ENCODE peak calls at places on chromosome 10, in four cellular contexts. R is HepG2, K is GM12865, Z is kidney epithelial cell. T is an unnamed sample.

GRCh38 chr10:126270116-126270515 is 118.2 kb downstream of the ADAM12 start:
- DNase-seq in R (no peak), K (no peak), Z (peak; percentile 85), T (no peak)

GRCh38 chr10:23157239-23157661 is 34.9 kb upstream of the PTF1A start:
- DNase-seq in R (no peak), K (peak; percentile 69), Z (no peak), T (no peak)

GRCh38 chr10:103845983-103846382 is 9.4 kb downstream of the SH3PXD2A start:
- DNase-seq in R (no peak), K (peak; percentile 22), Z (no peak), T (no peak)

GRCh38 chr10:101828734-101829551 is 10.7 kb upstream of the OGA start:
- DNase-seq in R (no peak), K (no peak), Z (no peak), T (no peak)

GRCh38 chr10:114658175-114658574 is at the start of gene ABLIM1:
- DNase-seq in R (no peak), K (no peak), Z (no peak), T (no peak)

GRCh38 chr10:48249004-48249762 is 25.3 kb downstream of the FRMPD2 start:
- DNase-seq in R (no peak), K (no peak), Z (no peak), T (peak; percentile 64)

GRCh38 chr10:33353334-33353733 is 18.9 kb upstream of the NRP1 start:
- DNase-seq in R (no peak), K (no peak), Z (no peak), T (no peak)

GRCh38 chr10:78924319-78925003 is 144.3 kb upstream of the ZMIZ1 start:
- DNase-seq in R (no peak), K (no peak), Z (no peak), T (no peak)

GRCh38 chr10:48670978-48671913 is 13.4 kb upstream of the WDFY4 start:
- DNase-seq in R (no peak), K (peak; percentile 94), Z (no peak), T (no peak)

GRCh38 chr10:71753091-71753959 is 20.0 kb downstream of the VSIR start:
- DNase-seq in R (peak; percentile 81), K (no peak), Z (no peak), T (peak; percentile 79)

GRCh38 chr10:67046507-67046906 is 120.7 kb downstream of the LRRTM3 start:
- DNase-seq in R (no peak), K (no peak), Z (no peak), T (no peak)

GRCh38 chr10:91422915-91423314 is 12.8 kb downstream of the HECTD2 start:
- DNase-seq in R (no peak), K (no peak), Z (no peak), T (no peak)

GRCh38 chr10:85789125-85789524 is 577.5 kb downstream of the GRID1 start:
- DNase-seq in R (no peak), K (no peak), Z (no peak), T (no peak)

GRCh38 chr10:21413268-21413667 is 112.2 kb downstream of the SKIDA1 start:
- DNase-seq in R (no peak), K (no peak), Z (no peak), T (peak; percentile 1)

GRCh38 chr10:25573281-25573680 is 360.7 kb upstream of the MYO3A start:
- DNase-seq in R (no peak), K (no peak), Z (no peak), T (no peak)

GRCh38 chr10:62238880-62239279 is 29.8 kb downstream of the RTKN2 start:
- DNase-seq in R (no peak), K (no peak), Z (no peak), T (no peak)

GRCh38 chr10:38119038-38119437 is 24.9 kb downstream of the ZNF37A start:
- DNase-seq in R (no peak), K (no peak), Z (no peak), T (no peak)

GRCh38 chr10:49781247-49781646 is 19.1 kb upstream of the OGDHL start:
- DNase-seq in R (no peak), K (no peak), Z (no peak), T (no peak)

GRCh38 chr10:52423369-52423768 is 109.3 kb downstream of the DKK1 start:
- DNase-seq in R (no peak), K (no peak), Z (no peak), T (no peak)

GRCh38 chr10:78459639-78460037 is 426.0 kb downstream of the RPS24 start:
- DNase-seq in R (no peak), K (no peak), Z (no peak), T (no peak)

GRCh38 chr10:127524869-127525268 is 24.2 kb upstream of the NPS start:
- DNase-seq in R (no peak), K (no peak), Z (no peak), T (no peak)

GRCh38 chr10:71761105-71761511 is 12.2 kb downstream of the VSIR start:
- DNase-seq in R (no peak), K (no peak), Z (no peak), T (no peak)

GRCh38 chr10:8233832-8234259 is 179.4 kb downstream of the GATA3 start:
- DNase-seq in R (no peak), K (no peak), Z (no peak), T (no peak)

GRCh38 chr10:121668336-121669009 is 70.2 kb upstream of the FGFR2 start:
- DNase-seq in R (no peak), K (no peak), Z (no peak), T (peak; percentile 46)

GRCh38 chr10:58412502-58412961 is 27.3 kb downstream of the TFAM start:
- DNase-seq in R (peak; percentile 30), K (no peak), Z (peak; percentile 88), T (no peak)
- TF ChIP-seq CTCF in R (peak; percentile 39), K (no peak), Z (peak; percentile 23), T (no peak)

DNA sequence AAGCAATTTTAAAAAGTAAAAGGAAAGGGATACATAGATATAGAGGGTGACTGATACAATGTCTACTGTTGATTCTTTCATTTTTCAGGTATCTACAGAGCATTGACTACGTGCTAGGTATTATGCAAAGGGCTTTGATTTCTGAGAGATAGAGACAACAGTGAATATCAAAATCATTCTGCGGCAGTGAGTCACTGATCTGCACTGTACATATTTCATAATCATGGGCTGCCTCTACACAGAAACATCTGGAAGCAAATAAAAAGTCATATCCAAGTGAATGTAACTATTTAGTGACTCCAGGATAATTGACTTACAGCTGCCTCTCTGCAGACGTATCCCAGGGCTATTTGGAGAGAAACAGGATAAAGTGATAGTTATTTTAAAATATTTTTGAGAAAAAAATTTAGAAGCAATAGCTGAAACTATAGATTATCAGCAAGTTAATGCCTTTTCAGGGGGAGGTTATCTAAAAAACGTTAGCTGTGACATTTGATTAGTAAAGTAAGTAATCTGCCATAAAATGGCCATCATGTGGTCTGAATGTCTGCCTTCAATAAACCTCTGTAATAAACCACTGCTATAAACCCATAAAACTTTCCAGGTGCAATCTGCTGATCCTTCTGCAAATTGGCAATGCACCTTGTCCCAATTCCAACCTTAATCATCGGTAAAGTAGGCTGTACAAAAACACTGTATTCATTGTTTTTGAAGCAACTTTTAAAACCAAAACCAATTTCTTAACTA is 43.7 kb downstream of the CPXM2 start:
- DNase-seq in R (no peak), K (no peak), Z (no peak), T (no peak)
- H3K4me3 ChIP-seq in R (no peak overlapping the region), K (no peak overlapping the region), Z (no peak overlapping the region), T (no peak overlapping the region)

GRCh38 chr10:69087600-69088470 is at the start of gene SRGN:
- DNase-seq in R (no peak), K (peak; percentile 95), Z (no peak), T (peak; percentile 90)
- TF ChIP-seq CTCF in R (no peak), K (no peak), Z (no peak), T (no peak)

GRCh38 chr10:43410345-43410744 is 1.4 kb upstream of the HNRNPF start:
- DNase-seq in R (no peak), K (no peak), Z (no peak), T (no peak)
- H3K4me3 ChIP-seq in R (no peak overlapping the region), K (peak overlapping the region; percentile 14), Z (no peak overlapping the region), T (no peak overlapping the region)

GRCh38 chr10:14093735-14094484 is 236.8 kb downstream of the FRMD4A start:
- DNase-seq in R (no peak), K (peak; percentile 13), Z (no peak), T (no peak)
- TF ChIP-seq CTCF in R (no peak), K (peak; percentile 8), Z (peak; percentile 54), T (no peak)

DNA sequence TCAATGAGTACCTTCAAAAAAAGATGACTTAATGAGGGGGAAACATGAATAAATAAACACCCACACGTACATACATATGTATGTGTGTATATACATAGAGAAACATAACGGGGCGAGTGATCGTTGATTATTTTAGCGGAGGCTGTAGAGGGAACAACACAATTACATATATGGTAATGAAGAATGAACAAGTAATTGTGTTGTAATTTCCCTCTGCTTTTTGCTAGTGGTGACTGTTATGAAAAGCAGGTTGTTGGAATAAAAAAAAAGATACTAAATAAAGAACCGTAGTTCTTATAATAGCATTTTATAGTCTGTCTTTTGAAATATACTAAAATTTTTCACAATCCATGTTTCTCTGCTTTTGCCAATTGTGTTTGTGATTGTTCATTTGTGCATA is 63.3 kb downstream of the CACNB2 start:
- DNase-seq in R (no peak), K (no peak), Z (no peak), T (no peak)
- H3K4me3 ChIP-seq in R (no peak overlapping the region), K (no peak overlapping the region), Z (no peak overlapping the region), T (no peak overlapping the region)

GRCh38 chr10:99859585-99859984 is 77.1 kb downstream of the ABCC2 start:
- DNase-seq in R (peak; percentile 52), K (peak; percentile 48), Z (no peak), T (no peak)
- TF ChIP-seq CTCF in R (peak; percentile 73), K (peak; percentile 41), Z (peak; percentile 48), T (no peak)

GRCh38 chr10:112812571-112812970 is 137.5 kb upstream of the TCF7L2 start:
- DNase-seq in R (no peak), K (no peak), Z (no peak), T (no peak)

GRCh38 chr10:112810651-112811215 is 139.3 kb upstream of the TCF7L2 start:
- DNase-seq in R (no peak), K (no peak), Z (no peak), T (peak; percentile 46)

GRCh38 chr10:112813866-112814596 is 136.0 kb upstream of the TCF7L2 start:
- DNase-seq in R (no peak), K (no peak), Z (no peak), T (no peak)

GRCh38 chr10:112815238-112816032 is 134.6 kb upstream of the TCF7L2 start:
- DNase-seq in R (peak; percentile 85), K (no peak), Z (peak; percentile 58), T (no peak)

GRCh38 chr10:112811741-112812551 is 138.1 kb upstream of the TCF7L2 start:
- DNase-seq in R (peak; percentile 95), K (no peak), Z (peak; percentile 93), T (peak; percentile 87)
- H3K4me3 ChIP-seq in R (no peak overlapping the region), K (no peak overlapping the region), Z (no peak overlapping the region), T (no peak overlapping the region)